ENCODE peak calls at places on chromosome 9, in four cellular contexts. P is astrocyte of the spinal cord; Z is activated CD8-positive, alpha-beta memory T cell treated with anti-CD3 and anti-CD28 coated beads for 48 hours; K is cerebellar cortex. L is an unnamed sample.

GRCh38 chr9:128735373-128735772 is 11.4 kb upstream of the ZDHHC12 start:
- DNase-seq in P (no peak), Z (no peak), K (peak), L (no peak)

GRCh38 chr9:89410709-89411111 is 87.2 kb downstream of the SEMA4D start:
- DNase-seq in P (no peak), Z (no peak), K (no peak), L (no peak)

GRCh38 chr9:75369989-75370388 is 281.7 kb downstream of the OSTF1 start:
- DNase-seq in P (no peak), Z (no peak), K (no peak), L (no peak)

GRCh38 chr9:3528466-3528865 is 2.7 kb upstream of the RFX3 start:
- DNase-seq in P (no peak), Z (no peak), K (no peak), L (no peak)

GRCh38 chr9:28005779-28006178 is 432.5 kb upstream of the C9orf72 start:
- DNase-seq in P (no peak), Z (no peak), K (no peak), L (no peak)

GRCh38 chr9:91177081-91177480 is 184.6 kb downstream of the AUH start:
- DNase-seq in P (no peak), Z (no peak), K (no peak), L (no peak)

GRCh38 chr9:90300901-90301688 is 341.5 kb downstream of the DIRAS2 start:
- DNase-seq in P (peak), Z (no peak), K (no peak), L (peak)

GRCh38 chr9:101115062-101115461 is 86.5 kb downstream of the PLPPR1 start:
- DNase-seq in P (no peak), Z (no peak), K (no peak), L (no peak)

GRCh38 chr9:70021026-70021571 is 22.5 kb upstream of the MAMDC2 start:
- DNase-seq in P (peak), Z (no peak), K (no peak), L (no peak)

GRCh38 chr9:107488400-107489143 is 997 bp downstream of the KLF4 start:
- DNase-seq in P (peak), Z (no peak), K (no peak), L (peak)

GRCh38 chr9:91451431-91452270 is 28.0 kb upstream of the NFIL3 start:
- DNase-seq in P (no peak), Z (no peak), K (no peak), L (no peak)

GRCh38 chr9:115604831-115605483 is 487.0 kb upstream of the TNC start:
- DNase-seq in P (peak), Z (no peak), K (no peak), L (no peak)

GRCh38 chr9:135524130-135524861 is 3.1 kb downstream of the LCN1 start:
- DNase-seq in P (no peak), Z (no peak), K (no peak), L (no peak)

GRCh38 chr9:16475257-16475656 is 395.2 kb downstream of the BNC2 start:
- DNase-seq in P (no peak), Z (no peak), K (no peak), L (no peak)

GRCh38 chr9:124941689-124942561 is 1.0 kb upstream of the GOLGA1 start:
- DNase-seq in P (peak), Z (peak), K (peak), L (peak)

GRCh38 chr9:128863647-128864046 is 18.1 kb downstream of the KYAT1 start:
- DNase-seq in P (peak), Z (peak), K (peak), L (peak)

GRCh38 chr9:6931913-6932312 is 174.1 kb downstream of the KDM4C start:
- DNase-seq in P (peak), Z (no peak), K (peak), L (no peak)

GRCh38 chr9:127943746-127944145 is 6.1 kb upstream of the DPM2 start:
- DNase-seq in P (peak), Z (no peak), K (peak), L (peak)

GRCh38 chr9:120944434-120945125 is 18.0 kb upstream of the TRAF1 start:
- DNase-seq in P (no peak), Z (no peak), K (no peak), L (no peak)

GRCh38 chr9:38761999-38762398 is 42.1 kb upstream of the FAM240B start:
- DNase-seq in P (no peak), Z (no peak), K (no peak), L (no peak)

GRCh38 chr9:99998266-99998665 is 91.8 kb downstream of the STX17 start:
- DNase-seq in P (no peak), Z (no peak), K (no peak), L (peak)

GRCh38 chr9:114005371-114006154 is 72.5 kb downstream of the AMBP start:
- DNase-seq in P (no peak), Z (no peak), K (no peak), L (no peak)

GRCh38 chr9:28001096-28001495 is 427.8 kb upstream of the C9orf72 start:
- DNase-seq in P (no peak), Z (no peak), K (no peak), L (no peak)

GRCh38 chr9:106920701-106921283 is 57.8 kb downstream of the ZNF462 start:
- DNase-seq in P (peak), Z (no peak), K (no peak), L (peak)

GRCh38 chr9:6186691-6187090 is 28.9 kb upstream of the IL33 start:
- DNase-seq in P (no peak), Z (no peak), K (no peak), L (no peak)

GRCh38 chr9:98365227-98365669 is 109.8 kb upstream of the TBC1D2 start:
- DNase-seq in P (no peak), Z (no peak), K (no peak), L (no peak)

GRCh38 chr9:100577776-100578448 is at the start of gene CAVIN4:
- DNase-seq in P (peak), Z (no peak), K (no peak), L (no peak)

GRCh38 chr9:69171049-69171448 is 3.0 kb upstream of the TJP2 start:
- DNase-seq in P (peak), Z (no peak), K (no peak), L (no peak)

GRCh38 chr9:98481676-98482075 is 226.2 kb upstream of the TBC1D2 start:
- DNase-seq in P (no peak), Z (no peak), K (no peak), L (no peak)

GRCh38 chr9:122128432-122129343 is 30.9 kb downstream of the NDUFA8 start:
- DNase-seq in P (no peak), Z (no peak), K (no peak), L (no peak)

GRCh38 chr9:130997925-130998595 is 10.9 kb upstream of the LAMC3 start:
- DNase-seq in P (peak), Z (peak), K (peak), L (peak)

GRCh38 chr9:73038089-73038509 is 85.2 kb upstream of the ALDH1A1 start:
- DNase-seq in P (no peak), Z (no peak), K (no peak), L (no peak)

GRCh38 chr9:93094294-93095204 is 1.5 kb upstream of the CARD19 start:
- DNase-seq in P (no peak), Z (no peak), K (no peak), L (no peak)

GRCh38 chr9:89544280-89544664 is 46.4 kb upstream of the SEMA4D start:
- DNase-seq in P (no peak), Z (no peak), K (no peak), L (no peak)

L was measured in iPS-NIHi11.